ENCODE peak calls at places on chromosomes 7 and 10, in six cellular contexts. One of them, this sample, is unnamed.

GRCh38 chr7:119964640-119965542 is 308.1 kb upstream of the KCND2 start:
- DNase-seq in stomach: no peak
- DNase-seq in ovary: no peak
- DNase-seq in A549: no peak
- DNase-seq in GM12878: no peak
- DNase-seq in transverse colon: no peak
- DNase-seq in this sample: no peak

GRCh38 chr10:42975558-42976352 is 101.1 kb upstream of the RET start:
- DNase-seq in GM12878: no peak
- DNase-seq in stomach: peak
- DNase-seq in transverse colon: no peak
- DNase-seq in ovary: no peak
- DNase-seq in A549: peak
- DNase-seq in this sample: peak

GRCh38 chr10:78401882-78402367 is 368.3 kb downstream of the RPS24 start:
- DNase-seq in transverse colon: no peak
- DNase-seq in A549: no peak
- DNase-seq in stomach: no peak
- DNase-seq in GM12878: no peak
- DNase-seq in ovary: peak
- DNase-seq in this sample: no peak

GRCh38 chr10:112875474-112876267 is 74.4 kb upstream of the TCF7L2 start:
- DNase-seq in GM12878: no peak
- DNase-seq in ovary: no peak
- DNase-seq in transverse colon: peak
- DNase-seq in stomach: peak
- DNase-seq in A549: peak
- DNase-seq in this sample: no peak

GRCh38 chr10:43077421-43078171 is 727 bp downstream of the RET start:
- DNase-seq in ovary: no peak
- DNase-seq in transverse colon: no peak
- DNase-seq in GM12878: no peak
- DNase-seq in stomach: no peak
- DNase-seq in A549: peak
- DNase-seq in this sample: no peak

GRCh38 chr7:6423942-6424701 is 23.6 kb downstream of the DAGLB start:
- DNase-seq in stomach: peak
- DNase-seq in ovary: no peak
- DNase-seq in GM12878: no peak
- DNase-seq in transverse colon: peak
- DNase-seq in A549: peak
- DNase-seq in this sample: no peak

GRCh38 chr10:63376560-63377304 is 89.0 kb downstream of the JMJD1C start:
- DNase-seq in A549: no peak
- DNase-seq in GM12878: peak
- DNase-seq in transverse colon: no peak
- DNase-seq in ovary: no peak
- DNase-seq in stomach: no peak
- DNase-seq in this sample: no peak

GRCh38 chr10:59634102-59634501 is 75.5 kb downstream of the SLC16A9 start:
- DNase-seq in stomach: no peak
- DNase-seq in A549: no peak
- DNase-seq in GM12878: no peak
- DNase-seq in ovary: no peak
- DNase-seq in transverse colon: no peak
- DNase-seq in this sample: no peak

GRCh38 chr7:13312327-13312726 is 624.9 kb downstream of the ARL4A start:
- DNase-seq in ovary: no peak
- DNase-seq in A549: peak
- DNase-seq in stomach: no peak
- DNase-seq in transverse colon: no peak
- DNase-seq in GM12878: no peak
- DNase-seq in this sample: no peak

GRCh38 chr7:133053321-133053891 is 28.5 kb downstream of the CHCHD3 start:
- DNase-seq in transverse colon: no peak
- DNase-seq in GM12878: no peak
- DNase-seq in A549: peak
- DNase-seq in ovary: no peak
- DNase-seq in stomach: no peak
- DNase-seq in this sample: peak

GRCh38 chr7:85480666-85481065 is 293.8 kb upstream of the SEMA3D start:
- DNase-seq in GM12878: no peak
- DNase-seq in stomach: no peak
- DNase-seq in transverse colon: no peak
- DNase-seq in ovary: no peak
- DNase-seq in A549: no peak
- DNase-seq in this sample: no peak

GRCh38 chr7:36625247-36625646 is 99.0 kb downstream of the AOAH start:
- DNase-seq in stomach: no peak
- DNase-seq in GM12878: no peak
- DNase-seq in transverse colon: no peak
- DNase-seq in ovary: no peak
- DNase-seq in A549: no peak
- DNase-seq in this sample: no peak

GRCh38 chr10:94018107-94018506 is 24.4 kb downstream of the PLCE1 start:
- DNase-seq in transverse colon: peak
- DNase-seq in A549: no peak
- DNase-seq in ovary: no peak
- DNase-seq in GM12878: no peak
- DNase-seq in stomach: no peak
- DNase-seq in this sample: no peak

GRCh38 chr10:22712959-22713852 is 1.2 kb downstream of the PIP4K2A start:
- DNase-seq in ovary: peak
- DNase-seq in transverse colon: peak
- DNase-seq in GM12878: no peak
- DNase-seq in A549: no peak
- DNase-seq in stomach: peak
- DNase-seq in this sample: no peak

GRCh38 chr7:17147409-17147808 is 151.0 kb upstream of the AHR start:
- DNase-seq in stomach: no peak
- DNase-seq in A549: no peak
- DNase-seq in GM12878: no peak
- DNase-seq in ovary: no peak
- DNase-seq in transverse colon: no peak
- DNase-seq in this sample: no peak

GRCh38 chr10:50552771-50553535 is 70.8 kb downstream of the SGMS1 start:
- DNase-seq in A549: peak
- DNase-seq in GM12878: no peak
- DNase-seq in transverse colon: peak
- DNase-seq in stomach: peak
- DNase-seq in ovary: no peak
- DNase-seq in this sample: no peak

GRCh38 chr7:63925626-63926460 is 72.8 kb upstream of the ZNF722 start:
- DNase-seq in transverse colon: peak
- DNase-seq in GM12878: no peak
- DNase-seq in stomach: peak
- DNase-seq in ovary: peak
- DNase-seq in A549: peak
- DNase-seq in this sample: no peak

GRCh38 chr10:103416436-103417147 is 20.2 kb downstream of the PDCD11 start:
- DNase-seq in ovary: peak
- DNase-seq in A549: peak
- DNase-seq in stomach: peak
- DNase-seq in transverse colon: peak
- DNase-seq in GM12878: peak
- DNase-seq in this sample: no peak

GRCh38 chr7:37540917-37541316 is 92.3 kb upstream of the ELMO1 start:
- DNase-seq in GM12878: no peak
- DNase-seq in ovary: no peak
- DNase-seq in stomach: no peak
- DNase-seq in A549: no peak
- DNase-seq in transverse colon: no peak
- DNase-seq in this sample: no peak

GRCh38 chr7:19248681-19249080 is 103.5 kb upstream of the FERD3L start:
- DNase-seq in transverse colon: no peak
- DNase-seq in A549: no peak
- DNase-seq in ovary: no peak
- DNase-seq in stomach: no peak
- DNase-seq in GM12878: no peak
- DNase-seq in this sample: no peak

GRCh38 chr10:72081210-72081609 is 7.1 kb downstream of the SPOCK2 start:
- DNase-seq in stomach: no peak
- DNase-seq in A549: no peak
- DNase-seq in GM12878: no peak
- DNase-seq in ovary: no peak
- DNase-seq in transverse colon: no peak
- DNase-seq in this sample: no peak

GRCh38 chr7:64886956-64887545 is 16.0 kb upstream of the ZNF273 start:
- DNase-seq in A549: no peak
- DNase-seq in ovary: no peak
- DNase-seq in GM12878: no peak
- DNase-seq in stomach: peak
- DNase-seq in transverse colon: no peak
- DNase-seq in this sample: peak

GRCh38 chr10:77564781-77565589 is 72.6 kb downstream of the KCNMA1 start:
- DNase-seq in ovary: no peak
- DNase-seq in transverse colon: no peak
- DNase-seq in GM12878: no peak
- DNase-seq in A549: peak
- DNase-seq in stomach: no peak
- DNase-seq in this sample: no peak

GRCh38 chr10:72852428-72852827 is 41.1 kb upstream of the OIT3 start:
- DNase-seq in ovary: no peak
- DNase-seq in transverse colon: no peak
- DNase-seq in A549: no peak
- DNase-seq in stomach: no peak
- DNase-seq in GM12878: no peak
- DNase-seq in this sample: no peak

GRCh38 chr7:116953372-116953726 is at the start of gene ST7:
- DNase-seq in transverse colon: peak
- DNase-seq in GM12878: no peak
- DNase-seq in stomach: peak
- DNase-seq in ovary: peak
- DNase-seq in A549: peak
- DNase-seq in this sample: no peak

GRCh38 chr7:7157887-7158271 is 24.5 kb upstream of the C1GALT1 start:
- DNase-seq in A549: no peak
- DNase-seq in transverse colon: no peak
- DNase-seq in stomach: no peak
- DNase-seq in ovary: no peak
- DNase-seq in GM12878: no peak
- DNase-seq in this sample: no peak

GRCh38 chr10:80296942-80297341 is 7.5 kb upstream of the MAT1A start:
- DNase-seq in transverse colon: no peak
- DNase-seq in ovary: no peak
- DNase-seq in GM12878: no peak
- DNase-seq in stomach: no peak
- DNase-seq in A549: no peak
- DNase-seq in this sample: no peak

DNA sequence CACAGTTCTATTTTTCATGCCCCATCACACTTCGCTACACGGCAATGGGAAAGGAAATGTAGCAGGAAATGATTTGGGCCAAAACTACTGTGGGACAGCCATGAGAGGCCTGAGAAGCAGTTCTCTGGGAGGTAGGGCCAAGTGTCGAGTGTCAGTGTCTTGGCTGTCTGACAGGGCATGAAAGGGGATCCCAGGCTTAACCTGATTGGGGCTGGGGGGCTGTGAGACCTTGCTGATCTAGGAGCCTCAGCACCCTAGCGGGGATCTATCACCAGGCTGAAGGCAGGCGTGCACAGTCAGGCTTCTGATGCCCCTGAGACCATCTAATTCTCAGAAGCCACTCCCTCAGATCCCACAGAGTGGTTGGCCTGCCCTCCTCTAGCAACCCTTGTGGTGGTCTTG is 58.2 kb upstream of the SLC25A13 start:
- DNase-seq in ovary: no peak
- DNase-seq in transverse colon: no peak
- DNase-seq in GM12878: no peak
- DNase-seq in stomach: no peak
- DNase-seq in A549: no peak
- DNase-seq in this sample: no peak
- TF ChIP-seq EP300 in ovary: no peak
- TF ChIP-seq EP300 in transverse colon: no peak
- TF ChIP-seq EP300 in GM12878: no peak
- TF ChIP-seq EP300 in stomach: no peak
- TF ChIP-seq EP300 in A549: no peak
- TF ChIP-seq EP300 in this sample: no peak

GRCh38 chr7:2641406-2642393 is 9.9 kb downstream of the TTYH3 start:
- DNase-seq in ovary: peak
- DNase-seq in A549: no peak
- DNase-seq in transverse colon: peak
- DNase-seq in GM12878: peak
- DNase-seq in stomach: peak
- DNase-seq in this sample: peak
- TF ChIP-seq POLR2A in ovary: no peak
- TF ChIP-seq POLR2A in A549: no peak
- TF ChIP-seq POLR2A in transverse colon: peak
- TF ChIP-seq POLR2A in GM12878: no peak
- TF ChIP-seq POLR2A in stomach: no peak
- TF ChIP-seq POLR2A in this sample: no peak

GRCh38 chr7:102874166-102874829 is 38.5 kb upstream of the LRRC17 start:
- DNase-seq in A549: peak
- DNase-seq in transverse colon: no peak
- DNase-seq in stomach: no peak
- DNase-seq in ovary: no peak
- DNase-seq in GM12878: peak
- DNase-seq in this sample: no peak

GRCh38 chr7:102872460-102872859 is 40.3 kb upstream of the LRRC17 start:
- DNase-seq in A549: peak
- DNase-seq in GM12878: no peak
- DNase-seq in ovary: no peak
- DNase-seq in stomach: no peak
- DNase-seq in transverse colon: no peak
- DNase-seq in this sample: no peak

GRCh38 chr7:102873470-102874165 is 39.2 kb upstream of the LRRC17 start:
- DNase-seq in stomach: no peak
- DNase-seq in A549: no peak
- DNase-seq in ovary: no peak
- DNase-seq in transverse colon: no peak
- DNase-seq in GM12878: no peak
- DNase-seq in this sample: no peak

GRCh38 chr7:102874966-102875365 is 37.8 kb upstream of the LRRC17 start:
- DNase-seq in GM12878: no peak
- DNase-seq in stomach: no peak
- DNase-seq in ovary: no peak
- DNase-seq in transverse colon: no peak
- DNase-seq in A549: no peak
- DNase-seq in this sample: no peak

DNA sequence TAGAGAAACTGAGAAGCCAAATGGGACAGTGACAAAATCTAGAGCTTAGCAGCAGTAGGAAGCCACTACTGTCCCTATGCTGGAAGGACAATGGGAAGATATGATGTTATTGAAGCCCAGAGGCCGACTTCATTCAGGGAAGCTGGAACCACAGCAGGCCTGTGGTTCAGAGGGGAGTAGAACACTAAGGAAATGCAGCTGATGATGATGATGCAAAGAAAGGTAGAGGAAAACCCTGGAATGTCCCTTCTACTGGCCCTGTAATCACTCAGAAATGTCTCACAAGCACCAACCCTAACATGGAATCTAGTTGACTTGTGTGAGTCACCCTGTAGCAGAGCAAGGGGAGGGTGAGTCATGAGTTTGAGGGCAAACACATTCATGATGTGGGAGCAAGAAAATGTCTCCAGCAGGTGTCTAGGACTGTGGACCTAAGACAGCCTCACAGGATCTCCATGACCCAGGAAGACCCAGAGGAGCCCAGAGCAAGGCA is 37.1 kb upstream of the LRRC17 start:
- DNase-seq in GM12878: no peak
- DNase-seq in ovary: no peak
- DNase-seq in transverse colon: no peak
- DNase-seq in A549: peak
- DNase-seq in stomach: peak
- DNase-seq in this sample: no peak
- H3K4me3 ChIP-seq in GM12878: no peak
- H3K4me3 ChIP-seq in ovary: no peak
- H3K4me3 ChIP-seq in transverse colon: no peak
- H3K4me3 ChIP-seq in A549: no peak
- H3K4me3 ChIP-seq in stomach: no peak
- H3K4me3 ChIP-seq in this sample: no peak

GRCh38 chr7:142749218-142749993 is at the start of gene PRSS1:
- DNase-seq in A549: no peak
- DNase-seq in transverse colon: no peak
- DNase-seq in stomach: peak
- DNase-seq in ovary: no peak
- DNase-seq in GM12878: no peak
- DNase-seq in this sample: no peak
- TF ChIP-seq EP300 in A549: no peak
- TF ChIP-seq EP300 in transverse colon: no peak
- TF ChIP-seq EP300 in stomach: no peak
- TF ChIP-seq EP300 in ovary: no peak
- TF ChIP-seq EP300 in GM12878: no peak
- TF ChIP-seq EP300 in this sample: no peak

This sample was measured in suprapubic skin.